ENCODE peak calls at places on chromosome 1, in seven cellular contexts. R, B, X, C, F, W and N are unnamed samples.

GRCh38 chr1:165854101-165854845 is 26.9 kb downstream of the UCK2 start:
- DNase-seq in R (peak), B (no peak), X (no peak), C (peak), F (no peak), W (no peak), N (peak)

GRCh38 chr1:95086949-95087533 is 14.3 kb upstream of the ALG14 start:
- DNase-seq in R (peak), B (no peak), X (no peak), C (peak), F (peak), W (no peak), N (peak)

GRCh38 chr1:230188826-230189225 is 121.8 kb downstream of the GALNT2 start:
- DNase-seq in R (no peak), B (no peak), X (no peak), C (no peak), F (no peak), W (no peak), N (no peak)

GRCh38 chr1:18091660-18092446 is 15.7 kb upstream of the IGSF21 start:
- DNase-seq in R (peak), B (no peak), X (no peak), C (no peak), F (no peak), W (no peak), N (peak)

GRCh38 chr1:223022641-223023473 is 120.2 kb downstream of the TLR5 start:
- DNase-seq in R (no peak), B (no peak), X (no peak), C (no peak), F (no peak), W (no peak), N (no peak)

GRCh38 chr1:76268341-76268740 is 193.8 kb downstream of the ST6GALNAC3 start:
- DNase-seq in R (no peak), B (no peak), X (no peak), C (no peak), F (no peak), W (no peak), N (peak)

GRCh38 chr1:115771847-115772457 is 3.4 kb upstream of the CASQ2 start:
- DNase-seq in R (peak), B (peak), X (peak), C (peak), F (peak), W (no peak), N (peak)

GRCh38 chr1:71303617-71304041 is 222.8 kb upstream of the ZRANB2 start:
- DNase-seq in R (peak), B (no peak), X (no peak), C (no peak), F (no peak), W (no peak), N (peak)

GRCh38 chr1:48236716-48237470 is 14.4 kb downstream of the SLC5A9 start:
- DNase-seq in R (peak), B (peak), X (peak), C (no peak), F (no peak), W (peak), N (peak)

GRCh38 chr1:22613951-22614350 is 22.5 kb upstream of the C1QA start:
- DNase-seq in R (no peak), B (no peak), X (no peak), C (no peak), F (no peak), W (no peak), N (no peak)